ENCODE peak calls at places on chromosomes 12 and 14, in ten cellular contexts. S is right cardiac atrium; C is GM23248; M is H1; I is lower lobe of right lung; D is RWPE1; V is upper lobe of right lung; Q is testis; Y is tibial artery; J is naive thymus-derived CD4-positive, alpha-beta T cell. W is an unnamed sample.

GRCh38 chr12:29581641-29582040 is 84.2 kb upstream of the OVCH1 start:
- DNase-seq in S (no peak), C (peak; percentile 56), M (no peak), I (no peak), D (no peak), V (no peak), Q (no peak), Y (no peak), J (no peak), W (no peak)

GRCh38 chr14:100281286-100282082 is 24.8 kb downstream of the SLC25A29 start:
- DNase-seq in S (no peak), C (no peak), M (no peak), I (peak; percentile 71), D (no peak), V (peak; percentile 73), Q (no peak), Y (no peak), J (no peak), W (no peak)

GRCh38 chr12:60594035-60594711 is 998.3 kb downstream of the SLC16A7 start:
- DNase-seq in S (no peak), C (no peak), M (no peak), I (no peak), D (no peak), V (no peak), Q (no peak), Y (no peak), J (no peak), W (no peak)

GRCh38 chr14:76121089-76121748 is 30.5 kb upstream of the GPATCH2L start:
- DNase-seq in S (no peak), C (no peak), M (no peak), I (no peak), D (no peak), V (peak; percentile 10), Q (no peak), Y (no peak), J (no peak), W (no peak)

GRCh38 chr12:127270193-127270592 is 996.8 kb upstream of the TMEM132C start:
- DNase-seq in S (no peak), C (peak; percentile 92), M (no peak), I (no peak), D (peak; percentile 39), V (no peak), Q (no peak), Y (no peak), J (no peak), W (no peak)

GRCh38 chr14:61500046-61500445 is 178.7 kb downstream of the PRKCH start:
- DNase-seq in S (no peak), C (no peak), M (no peak), I (no peak), D (no peak), V (no peak), Q (no peak), Y (no peak), J (no peak), W (no peak)

GRCh38 chr12:112664569-112664968 is 127.0 kb upstream of the RPH3A start:
- DNase-seq in S (no peak), C (peak; percentile 6), M (peak; percentile 67), I (no peak), D (peak; percentile 48), V (no peak), Q (peak; percentile 49), Y (no peak), J (no peak), W (no peak)

GRCh38 chr12:108972226-108972757 is 48.6 kb downstream of the SVOP start:
- DNase-seq in S (no peak), C (no peak), M (no peak), I (no peak), D (no peak), V (no peak), Q (no peak), Y (no peak), J (no peak), W (no peak)

GRCh38 chr14:54665938-54666337 is 99.0 kb downstream of the SAMD4A start:
- DNase-seq in S (no peak), C (no peak), M (no peak), I (no peak), D (no peak), V (no peak), Q (no peak), Y (no peak), J (no peak), W (no peak)

DNA sequence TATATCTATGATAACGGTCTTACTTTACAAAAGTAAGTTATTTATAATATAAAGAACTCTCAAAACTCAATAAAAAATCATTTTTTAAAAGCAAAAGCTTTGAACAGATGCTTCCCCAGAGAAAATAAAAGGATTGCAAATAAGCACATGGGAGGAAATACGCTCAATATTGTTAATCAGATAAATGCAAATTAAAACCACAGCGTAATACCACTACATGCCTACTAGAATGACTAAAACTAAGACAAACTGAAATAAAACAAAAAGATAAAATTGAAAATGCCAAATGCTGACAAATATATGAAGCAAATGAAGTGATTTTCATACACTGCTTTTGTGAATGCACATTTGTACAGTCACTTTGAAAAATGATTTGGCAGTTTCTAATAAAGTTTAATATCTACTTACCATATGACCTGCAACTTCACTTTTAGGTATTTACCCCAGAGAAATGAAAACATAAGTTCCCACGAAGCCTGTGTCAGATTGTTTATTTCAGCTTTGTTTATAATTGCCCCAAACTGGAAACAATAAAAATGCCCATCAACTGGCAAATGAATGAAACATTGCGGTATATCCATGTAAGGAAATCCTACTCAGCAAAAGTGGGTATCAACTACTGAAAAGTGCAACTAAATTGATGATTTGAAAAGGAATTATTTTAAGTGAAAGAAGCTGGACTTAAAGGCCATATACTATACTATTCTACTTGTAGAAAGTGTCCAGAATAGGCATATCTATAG is 1072.4 kb downstream of the TMTC2 start:
- DNase-seq in S (no peak), C (no peak), M (no peak), I (no peak), D (no peak), V (no peak), Q (no peak), Y (no peak), J (no peak), W (no peak)
- H3K27ac ChIP-seq in S (no peak overlapping the region), C (no peak overlapping the region), M (no peak overlapping the region), I (no peak overlapping the region), D (no peak overlapping the region), V (no peak overlapping the region), Q (no peak overlapping the region), Y (no peak overlapping the region), J (no peak overlapping the region), W (no peak overlapping the region)

GRCh38 chr12:56716933-56717880 is 7.9 kb downstream of the NACA start:
- DNase-seq in S (no peak), C (no peak), M (no peak), I (no peak), D (no peak), V (peak; percentile 25), Q (no peak), Y (no peak), J (no peak), W (no peak)
- H3K27ac ChIP-seq in S (no peak overlapping the region), C (no peak overlapping the region), M (no peak overlapping the region), I (no peak overlapping the region), D (peak overlapping the region; percentile 45), V (no peak overlapping the region), Q (no peak overlapping the region), Y (no peak overlapping the region), J (peak overlapping the region; percentile 55), W (no peak overlapping the region)

GRCh38 chr12:80565276-80565675 is 121.2 kb downstream of the PTPRQ start:
- DNase-seq in S (no peak), C (no peak), M (no peak), I (no peak), D (no peak), V (no peak), Q (no peak), Y (no peak), J (no peak), W (no peak)
- H3K27ac ChIP-seq in S (no peak overlapping the region), C (no peak overlapping the region), M (no peak overlapping the region), I (no peak overlapping the region), D (no peak overlapping the region), V (no peak overlapping the region), Q (no peak overlapping the region), Y (no peak overlapping the region), J (no peak overlapping the region), W (no peak overlapping the region)

DNA sequence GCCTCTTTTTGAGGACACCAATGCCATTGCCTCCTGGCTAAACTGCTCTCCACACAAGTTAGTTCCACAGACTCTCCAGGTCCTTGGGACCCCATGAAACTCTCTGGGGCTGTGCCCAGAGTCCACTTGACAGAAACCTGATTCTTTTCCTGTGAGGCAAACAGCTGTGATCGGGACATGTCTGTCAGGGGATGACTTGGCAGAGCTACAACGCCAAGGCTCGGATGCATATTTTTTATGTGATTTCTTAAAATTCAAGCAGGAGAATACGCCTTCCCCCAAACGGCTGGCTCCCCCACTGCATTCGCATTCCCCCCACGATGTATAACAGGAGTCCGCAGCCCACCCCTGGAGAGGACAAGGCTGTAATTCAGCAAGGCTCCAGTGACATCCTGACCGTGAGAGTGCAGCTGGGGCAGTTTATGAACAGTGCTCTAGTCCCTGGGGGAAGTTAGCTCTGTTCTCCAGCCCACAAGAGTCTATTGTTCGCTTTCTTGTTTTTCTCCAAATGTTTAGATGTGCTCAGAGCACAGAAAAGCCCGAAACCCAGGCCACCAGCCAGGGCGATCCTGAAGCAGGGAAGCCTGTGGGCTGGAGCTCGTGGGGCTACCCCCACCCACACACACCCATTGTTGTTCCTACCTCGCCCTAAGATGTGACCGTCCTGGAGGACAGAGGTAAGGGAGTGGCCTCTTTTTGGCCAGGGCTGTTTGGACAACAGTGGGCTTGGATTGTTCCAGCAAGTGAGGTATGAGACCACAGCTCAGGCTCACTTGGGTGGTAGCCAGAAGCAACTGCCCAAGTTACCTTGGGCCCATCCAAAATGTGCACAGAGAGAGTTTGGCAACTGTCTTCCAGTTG is 159.5 kb downstream of the ZFP36L1 start:
- DNase-seq in S (peak; percentile 85), C (no peak), M (peak; percentile 38), I (no peak), D (no peak), V (peak; percentile 55), Q (no peak), Y (no peak), J (no peak), W (peak; percentile 72)
- H3K27ac ChIP-seq in S (peak overlapping the region; percentile 91), C (no peak overlapping the region), M (no peak overlapping the region), I (peak overlapping the region; percentile 65), D (peak overlapping the region; percentile 19), V (peak overlapping the region; percentile 14), Q (peak overlapping the region; percentile 9), Y (no peak overlapping the region), J (no peak overlapping the region), W (peak overlapping the region; percentile 99)

W was measured in caudate nucleus.